ENCODE peak calls at places on chromosomes 5 and 9, in nine cellular contexts. One of them, this sample, is unnamed.

GRCh38 chr5:59299006-59299405 is 594.5 kb downstream of the PDE4D start:
- DNase-seq in body of pancreas: no peak
- DNase-seq in cardiac muscle cell: no peak
- DNase-seq in AG04450: no peak
- DNase-seq in IMR-90: no peak
- DNase-seq in thyroid gland: no peak
- DNase-seq in coronary artery: no peak
- DNase-seq in psoas muscle: no peak
- DNase-seq in GM23338: no peak
- DNase-seq in this sample: no peak

GRCh38 chr9:128059365-128059983 is 7.6 kb downstream of the NAIF1 start:
- DNase-seq in GM23338: no peak
- DNase-seq in thyroid gland: peak
- DNase-seq in cardiac muscle cell: no peak
- DNase-seq in psoas muscle: no peak
- DNase-seq in coronary artery: no peak
- DNase-seq in IMR-90: no peak
- DNase-seq in body of pancreas: no peak
- DNase-seq in AG04450: no peak
- DNase-seq in this sample: no peak

GRCh38 chr9:98226968-98227367 is 28.5 kb downstream of the TBC1D2 start:
- DNase-seq in IMR-90: no peak
- DNase-seq in coronary artery: peak
- DNase-seq in thyroid gland: no peak
- DNase-seq in GM23338: no peak
- DNase-seq in AG04450: no peak
- DNase-seq in cardiac muscle cell: peak
- DNase-seq in body of pancreas: no peak
- DNase-seq in psoas muscle: no peak
- DNase-seq in this sample: no peak

GRCh38 chr5:66616495-66617222 is 20.5 kb downstream of the MAST4 start:
- DNase-seq in cardiac muscle cell: no peak
- DNase-seq in AG04450: no peak
- DNase-seq in IMR-90: no peak
- DNase-seq in psoas muscle: no peak
- DNase-seq in body of pancreas: no peak
- DNase-seq in thyroid gland: peak
- DNase-seq in GM23338: no peak
- DNase-seq in coronary artery: no peak
- DNase-seq in this sample: no peak

GRCh38 chr9:109815366-109815947 is 35.5 kb downstream of the PALM2AKAP2 start:
- DNase-seq in thyroid gland: no peak
- DNase-seq in AG04450: no peak
- DNase-seq in coronary artery: no peak
- DNase-seq in body of pancreas: no peak
- DNase-seq in psoas muscle: no peak
- DNase-seq in cardiac muscle cell: no peak
- DNase-seq in GM23338: no peak
- DNase-seq in IMR-90: peak
- DNase-seq in this sample: peak

GRCh38 chr5:140883927-140884697 is 2.2 kb downstream of the PCDHA13 start:
- DNase-seq in GM23338: peak
- DNase-seq in body of pancreas: no peak
- DNase-seq in IMR-90: no peak
- DNase-seq in psoas muscle: no peak
- DNase-seq in thyroid gland: no peak
- DNase-seq in coronary artery: no peak
- DNase-seq in AG04450: no peak
- DNase-seq in cardiac muscle cell: no peak
- DNase-seq in this sample: no peak

GRCh38 chr9:128026255-128027165 is 40.6 kb downstream of the NAIF1 start:
- DNase-seq in cardiac muscle cell: no peak
- DNase-seq in AG04450: no peak
- DNase-seq in IMR-90: no peak
- DNase-seq in thyroid gland: no peak
- DNase-seq in coronary artery: no peak
- DNase-seq in body of pancreas: no peak
- DNase-seq in psoas muscle: no peak
- DNase-seq in GM23338: no peak
- DNase-seq in this sample: peak

GRCh38 chr5:10351882-10352395 is 1.6 kb upstream of the MARCHF6 start:
- DNase-seq in AG04450: no peak
- DNase-seq in thyroid gland: no peak
- DNase-seq in cardiac muscle cell: no peak
- DNase-seq in body of pancreas: no peak
- DNase-seq in coronary artery: no peak
- DNase-seq in IMR-90: no peak
- DNase-seq in psoas muscle: no peak
- DNase-seq in GM23338: no peak
- DNase-seq in this sample: no peak

GRCh38 chr9:132826131-132826530 is 52.0 kb downstream of the AK8 start:
- DNase-seq in GM23338: no peak
- DNase-seq in psoas muscle: no peak
- DNase-seq in AG04450: no peak
- DNase-seq in coronary artery: no peak
- DNase-seq in IMR-90: no peak
- DNase-seq in cardiac muscle cell: no peak
- DNase-seq in thyroid gland: no peak
- DNase-seq in body of pancreas: no peak
- DNase-seq in this sample: no peak

GRCh38 chr5:112119527-112119926 is 299.6 kb downstream of the EPB41L4A start:
- DNase-seq in thyroid gland: no peak
- DNase-seq in GM23338: peak
- DNase-seq in body of pancreas: no peak
- DNase-seq in coronary artery: no peak
- DNase-seq in cardiac muscle cell: no peak
- DNase-seq in psoas muscle: no peak
- DNase-seq in IMR-90: no peak
- DNase-seq in AG04450: no peak
- DNase-seq in this sample: no peak

GRCh38 chr5:112121268-112121667 is 297.8 kb downstream of the EPB41L4A start:
- DNase-seq in cardiac muscle cell: no peak
- DNase-seq in IMR-90: peak
- DNase-seq in coronary artery: no peak
- DNase-seq in GM23338: no peak
- DNase-seq in AG04450: no peak
- DNase-seq in thyroid gland: no peak
- DNase-seq in body of pancreas: no peak
- DNase-seq in psoas muscle: no peak
- DNase-seq in this sample: no peak

GRCh38 chr5:112122353-112122752 is 296.7 kb downstream of the EPB41L4A start:
- DNase-seq in AG04450: no peak
- DNase-seq in cardiac muscle cell: no peak
- DNase-seq in GM23338: no peak
- DNase-seq in body of pancreas: no peak
- DNase-seq in coronary artery: no peak
- DNase-seq in thyroid gland: no peak
- DNase-seq in psoas muscle: no peak
- DNase-seq in IMR-90: no peak
- DNase-seq in this sample: no peak

GRCh38 chr5:112123060-112123459 is 296.0 kb downstream of the EPB41L4A start:
- DNase-seq in thyroid gland: no peak
- DNase-seq in coronary artery: no peak
- DNase-seq in IMR-90: no peak
- DNase-seq in body of pancreas: no peak
- DNase-seq in GM23338: no peak
- DNase-seq in cardiac muscle cell: no peak
- DNase-seq in AG04450: no peak
- DNase-seq in psoas muscle: no peak
- DNase-seq in this sample: no peak

DNA sequence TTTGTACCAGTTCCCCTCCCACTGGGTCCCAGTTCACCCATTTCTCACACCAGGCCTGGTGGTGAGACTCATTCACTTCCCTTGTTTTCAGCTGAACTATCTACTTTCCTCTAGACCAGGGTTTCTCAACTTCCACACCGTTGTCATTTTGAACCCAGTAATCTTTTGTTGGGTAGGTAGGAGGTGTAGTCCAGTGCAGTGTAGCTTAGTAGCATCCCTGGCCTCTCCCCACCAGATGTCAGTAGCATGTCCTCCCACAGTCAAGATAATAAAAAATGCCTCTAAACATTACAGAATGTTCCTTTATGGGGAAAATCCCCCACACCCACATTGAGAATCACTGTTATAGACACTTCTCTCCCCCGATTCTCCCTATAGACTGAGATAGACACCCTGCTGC is 299.1 kb downstream of the EPB41L4A start:
- DNase-seq in thyroid gland: no peak
- DNase-seq in IMR-90: no peak
- DNase-seq in body of pancreas: no peak
- DNase-seq in cardiac muscle cell: no peak
- DNase-seq in psoas muscle: no peak
- DNase-seq in coronary artery: no peak
- DNase-seq in GM23338: no peak
- DNase-seq in AG04450: no peak
- DNase-seq in this sample: no peak
- TF ChIP-seq CTCF in thyroid gland: no peak
- TF ChIP-seq CTCF in IMR-90: no peak
- TF ChIP-seq CTCF in body of pancreas: no peak
- TF ChIP-seq CTCF in cardiac muscle cell: no peak
- TF ChIP-seq CTCF in psoas muscle: no peak
- TF ChIP-seq CTCF in coronary artery: no peak
- TF ChIP-seq CTCF in GM23338: no peak
- TF ChIP-seq CTCF in AG04450: no peak
- TF ChIP-seq CTCF in this sample: no peak

GRCh38 chr5:119287547-119288073 is 68.2 kb upstream of the TNFAIP8 start:
- DNase-seq in thyroid gland: no peak
- DNase-seq in IMR-90: peak
- DNase-seq in GM23338: no peak
- DNase-seq in cardiac muscle cell: no peak
- DNase-seq in coronary artery: no peak
- DNase-seq in psoas muscle: no peak
- DNase-seq in AG04450: no peak
- DNase-seq in body of pancreas: no peak
- DNase-seq in this sample: peak
- H3K4me3 ChIP-seq in thyroid gland: no peak
- H3K4me3 ChIP-seq in IMR-90: no peak
- H3K4me3 ChIP-seq in GM23338: no peak
- H3K4me3 ChIP-seq in cardiac muscle cell: no peak
- H3K4me3 ChIP-seq in coronary artery: no peak
- H3K4me3 ChIP-seq in psoas muscle: no peak
- H3K4me3 ChIP-seq in AG04450: peak
- H3K4me3 ChIP-seq in body of pancreas: no peak
- H3K4me3 ChIP-seq in this sample: no peak

GRCh38 chr5:34789021-34789531 is 49.9 kb upstream of the TTC23L start:
- DNase-seq in thyroid gland: peak
- DNase-seq in coronary artery: no peak
- DNase-seq in cardiac muscle cell: no peak
- DNase-seq in AG04450: no peak
- DNase-seq in IMR-90: peak
- DNase-seq in GM23338: peak
- DNase-seq in body of pancreas: no peak
- DNase-seq in psoas muscle: no peak
- DNase-seq in this sample: peak
- TF ChIP-seq CTCF in thyroid gland: no peak
- TF ChIP-seq CTCF in coronary artery: no peak
- TF ChIP-seq CTCF in cardiac muscle cell: no peak
- TF ChIP-seq CTCF in AG04450: no peak
- TF ChIP-seq CTCF in IMR-90: no peak
- TF ChIP-seq CTCF in GM23338: no peak
- TF ChIP-seq CTCF in body of pancreas: no peak
- TF ChIP-seq CTCF in psoas muscle: no peak
- TF ChIP-seq CTCF in this sample: no peak

GRCh38 chr9:126862461-126862830 is 2.0 kb downstream of the ZBTB34 start:
- DNase-seq in psoas muscle: no peak
- DNase-seq in cardiac muscle cell: no peak
- DNase-seq in GM23338: no peak
- DNase-seq in IMR-90: no peak
- DNase-seq in body of pancreas: no peak
- DNase-seq in coronary artery: no peak
- DNase-seq in AG04450: no peak
- DNase-seq in thyroid gland: peak
- DNase-seq in this sample: no peak
- H3K4me3 ChIP-seq in psoas muscle: peak
- H3K4me3 ChIP-seq in cardiac muscle cell: peak
- H3K4me3 ChIP-seq in GM23338: peak
- H3K4me3 ChIP-seq in IMR-90: peak
- H3K4me3 ChIP-seq in body of pancreas: no peak
- H3K4me3 ChIP-seq in coronary artery: peak
- H3K4me3 ChIP-seq in AG04450: peak
- H3K4me3 ChIP-seq in thyroid gland: no peak
- H3K4me3 ChIP-seq in this sample: peak

GRCh38 chr9:21521448-21521847 is 39.3 kb upstream of the IFNE start:
- DNase-seq in body of pancreas: no peak
- DNase-seq in GM23338: no peak
- DNase-seq in coronary artery: no peak
- DNase-seq in thyroid gland: no peak
- DNase-seq in IMR-90: no peak
- DNase-seq in cardiac muscle cell: no peak
- DNase-seq in psoas muscle: no peak
- DNase-seq in AG04450: no peak
- DNase-seq in this sample: no peak

GRCh38 chr9:21516796-21517195 is 34.7 kb upstream of the IFNE start:
- DNase-seq in GM23338: no peak
- DNase-seq in IMR-90: peak
- DNase-seq in coronary artery: no peak
- DNase-seq in thyroid gland: no peak
- DNase-seq in cardiac muscle cell: no peak
- DNase-seq in AG04450: no peak
- DNase-seq in body of pancreas: no peak
- DNase-seq in psoas muscle: no peak
- DNase-seq in this sample: no peak

GRCh38 chr9:21520501-21521228 is 38.6 kb upstream of the IFNE start:
- DNase-seq in IMR-90: no peak
- DNase-seq in psoas muscle: no peak
- DNase-seq in body of pancreas: no peak
- DNase-seq in coronary artery: no peak
- DNase-seq in thyroid gland: no peak
- DNase-seq in AG04450: no peak
- DNase-seq in cardiac muscle cell: no peak
- DNase-seq in GM23338: no peak
- DNase-seq in this sample: no peak

GRCh38 chr9:21522348-21522747 is 40.2 kb upstream of the IFNE start:
- DNase-seq in cardiac muscle cell: no peak
- DNase-seq in psoas muscle: no peak
- DNase-seq in GM23338: no peak
- DNase-seq in body of pancreas: no peak
- DNase-seq in coronary artery: no peak
- DNase-seq in AG04450: no peak
- DNase-seq in IMR-90: no peak
- DNase-seq in thyroid gland: no peak
- DNase-seq in this sample: no peak

GRCh38 chr9:21519855-21520434 is 37.8 kb upstream of the IFNE start:
- DNase-seq in cardiac muscle cell: no peak
- DNase-seq in thyroid gland: no peak
- DNase-seq in coronary artery: no peak
- DNase-seq in AG04450: no peak
- DNase-seq in IMR-90: no peak
- DNase-seq in GM23338: no peak
- DNase-seq in body of pancreas: no peak
- DNase-seq in psoas muscle: no peak
- DNase-seq in this sample: no peak
- TF ChIP-seq CTCF in cardiac muscle cell: no peak
- TF ChIP-seq CTCF in thyroid gland: no peak
- TF ChIP-seq CTCF in coronary artery: no peak
- TF ChIP-seq CTCF in AG04450: no peak
- TF ChIP-seq CTCF in IMR-90: no peak
- TF ChIP-seq CTCF in GM23338: no peak
- TF ChIP-seq CTCF in body of pancreas: no peak
- TF ChIP-seq CTCF in psoas muscle: no peak
- TF ChIP-seq CTCF in this sample: no peak

GRCh38 chr9:83977196-83977595 is 2.8 kb downstream of the HNRNPK start:
- DNase-seq in AG04450: no peak
- DNase-seq in psoas muscle: no peak
- DNase-seq in cardiac muscle cell: no peak
- DNase-seq in body of pancreas: no peak
- DNase-seq in thyroid gland: no peak
- DNase-seq in GM23338: no peak
- DNase-seq in IMR-90: no peak
- DNase-seq in coronary artery: no peak
- DNase-seq in this sample: no peak
- H3K4me3 ChIP-seq in AG04450: peak
- H3K4me3 ChIP-seq in psoas muscle: peak
- H3K4me3 ChIP-seq in cardiac muscle cell: peak
- H3K4me3 ChIP-seq in body of pancreas: no peak
- H3K4me3 ChIP-seq in thyroid gland: no peak
- H3K4me3 ChIP-seq in GM23338: peak
- H3K4me3 ChIP-seq in IMR-90: no peak
- H3K4me3 ChIP-seq in coronary artery: peak
- H3K4me3 ChIP-seq in this sample: peak